ENCODE peak calls at places on chromosomes 3 and 15, in ten cellular contexts. G is H9; C is ascending aorta; K is left ventricle myocardium inferior; P is neural crest cell; H is AG10803; T is CD4-positive, alpha-beta T cell; R is LNCaP clone FGC; A is mammary epithelial cell; D is epithelial cell of esophagus. Q is an unnamed sample.
A peak's percentile ranks its signal among the peaks of the same experiment; 100 is the strongest.

GRCh38 chr15:81940467-81941451 is 105.1 kb downstream of the MEX3B start:
- DNase-seq in P (no peak), D (no peak), C (no peak), T (no peak), G (no peak), K (no peak), H (peak; percentile 67), A (peak; percentile 6), R (no peak), Q (peak; percentile 66)

GRCh38 chr3:116445291-116445841 is at the start of gene LSAMP:
- DNase-seq in R (no peak), H (peak; percentile 23), G (peak; percentile 81), T (no peak), A (no peak), K (no peak), D (no peak), C (no peak), P (peak; percentile 73), Q (peak; percentile 6)

GRCh38 chr3:23923786-23924185 is 6.9 kb downstream of the RPL15 start:
- DNase-seq in G (no peak), H (peak; percentile 36), T (no peak), K (no peak), A (no peak), R (no peak), C (no peak), D (no peak), P (no peak), Q (peak; percentile 85)

GRCh38 chr3:31743690-31744089 is 211.0 kb downstream of the STT3B start:
- DNase-seq in R (peak; percentile 58), G (no peak), K (no peak), P (no peak), H (no peak), D (no peak), A (no peak), C (no peak), T (no peak), Q (peak; percentile 9)

GRCh38 chr3:155946178-155946577 is 75.7 kb downstream of the GMPS start:
- DNase-seq in D (peak; percentile 71), H (peak; percentile 86), P (no peak), T (no peak), R (no peak), A (peak; percentile 59), K (no peak), C (no peak), G (no peak), Q (peak; percentile 95)

GRCh38 chr15:60316961-60317360 is 80.8 kb downstream of the ANXA2 start:
- DNase-seq in A (peak; percentile 91), K (no peak), G (no peak), R (no peak), H (no peak), P (no peak), D (peak; percentile 94), T (no peak), C (no peak), Q (no peak)

GRCh38 chr3:10835406-10835805 is 19.4 kb downstream of the SLC6A11 start:
- DNase-seq in D (no peak), A (no peak), G (peak; percentile 47), H (no peak), R (no peak), P (no peak), C (no peak), T (no peak), K (no peak), Q (no peak)

GRCh38 chr3:123552095-123552714 is 32.6 kb downstream of the HACD2 start:
- DNase-seq in R (no peak), D (peak; percentile 18), K (no peak), C (no peak), A (peak; percentile 19), H (peak; percentile 12), T (no peak), P (no peak), G (no peak), Q (peak; percentile 44)

GRCh38 chr3:99875573-99875924 is 57.9 kb downstream of the CMSS1 start:
- DNase-seq in H (peak; percentile 72), G (no peak), C (no peak), T (no peak), K (no peak), D (peak; percentile 65), A (peak; percentile 47), P (no peak), R (no peak), Q (peak; percentile 79)

GRCh38 chr3:115386347-115386746 is 237.0 kb upstream of the GAP43 start:
- DNase-seq in C (no peak), K (no peak), D (no peak), R (no peak), P (no peak), T (no peak), G (no peak), H (no peak), A (no peak), Q (no peak)

GRCh38 chr3:27279153-27279552 is 90.0 kb downstream of the NEK10 start:
- DNase-seq in C (no peak), K (no peak), R (no peak), G (no peak), A (no peak), H (peak; percentile 34), D (peak; percentile 9), P (no peak), T (no peak), Q (peak; percentile 58)

GRCh38 chr15:66163553-66163952 is 90.0 kb downstream of the MEGF11 start:
- DNase-seq in T (no peak), K (no peak), P (no peak), C (no peak), A (no peak), D (no peak), H (no peak), G (no peak), R (no peak), Q (no peak)

GRCh38 chr3:190051643-190052042 is 69.1 kb downstream of the P3H2 start:
- DNase-seq in D (no peak), C (no peak), A (no peak), R (no peak), P (no peak), T (no peak), G (no peak), H (no peak), K (no peak), Q (no peak)

GRCh38 chr3:158731525-158731924 is 732 bp downstream of the RARRES1 start:
- DNase-seq in K (no peak), H (no peak), R (no peak), P (no peak), G (no peak), T (no peak), A (no peak), C (no peak), D (no peak), Q (no peak)

GRCh38 chr3:10522646-10523303 is 17.4 kb upstream of the ATP2B2 start:
- DNase-seq in K (no peak), G (peak; percentile 12), R (no peak), H (no peak), A (no peak), C (no peak), D (no peak), P (no peak), T (no peak), Q (no peak)

GRCh38 chr15:82568986-82569385 is 28.7 kb upstream of the RPS17 start:
- DNase-seq in P (no peak), D (no peak), G (no peak), T (no peak), A (no peak), H (no peak), C (no peak), K (no peak), R (no peak), Q (no peak)

GRCh38 chr3:36729204-36730056 is 34.9 kb downstream of the DCLK3 start:
- DNase-seq in C (no peak), P (no peak), H (peak; percentile 65), G (no peak), R (peak; percentile 46), D (peak; percentile 66), A (peak; percentile 28), K (no peak), T (no peak), Q (peak; percentile 84)

GRCh38 chr15:66825731-66826130 is 123.7 kb downstream of the SMAD6 start:
- DNase-seq in R (no peak), G (no peak), T (no peak), A (no peak), C (no peak), D (no peak), P (no peak), K (no peak), H (no peak), Q (no peak)

DNA sequence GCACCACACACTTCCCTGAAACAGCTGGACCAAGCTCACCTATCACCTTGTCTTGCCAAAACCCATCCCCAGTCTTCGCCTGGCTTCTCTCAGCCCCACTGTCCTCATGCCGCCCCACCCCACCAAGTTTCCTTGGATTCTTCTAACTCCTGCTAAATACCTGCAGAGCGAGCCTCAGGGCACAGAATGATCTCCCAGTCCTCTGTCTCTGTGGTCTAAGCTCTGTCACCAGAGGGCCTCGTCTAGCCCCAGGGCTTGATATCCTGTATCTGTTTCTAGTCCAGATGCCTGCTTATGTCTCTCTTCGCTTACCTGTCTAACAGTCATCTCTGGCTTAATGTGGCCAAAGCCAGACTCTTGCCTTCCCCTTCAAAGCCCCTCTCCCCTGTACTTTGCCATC is 9.7 kb downstream of the CCDC12 start:
- DNase-seq in P (no peak), D (no peak), T (no peak), K (no peak), G (no peak), R (no peak), A (no peak), H (no peak), C (no peak), Q (no peak)
- TF ChIP-seq CTCF in P (no peak), D (no peak), T (no peak), K (no peak), G (peak; percentile 15), R (peak; percentile 19), A (no peak), H (no peak), C (no peak), Q (no peak)

GRCh38 chr3:126845910-126846309 is 137.0 kb upstream of the PLXNA1 start:
- DNase-seq in K (no peak), G (no peak), D (no peak), A (no peak), R (no peak), C (no peak), T (no peak), H (no peak), P (no peak), Q (no peak)
- TF ChIP-seq CTCF in K (no peak), G (no peak), D (no peak), A (no peak), R (no peak), C (no peak), T (no peak), H (no peak), P (no peak), Q (no peak)

DNA sequence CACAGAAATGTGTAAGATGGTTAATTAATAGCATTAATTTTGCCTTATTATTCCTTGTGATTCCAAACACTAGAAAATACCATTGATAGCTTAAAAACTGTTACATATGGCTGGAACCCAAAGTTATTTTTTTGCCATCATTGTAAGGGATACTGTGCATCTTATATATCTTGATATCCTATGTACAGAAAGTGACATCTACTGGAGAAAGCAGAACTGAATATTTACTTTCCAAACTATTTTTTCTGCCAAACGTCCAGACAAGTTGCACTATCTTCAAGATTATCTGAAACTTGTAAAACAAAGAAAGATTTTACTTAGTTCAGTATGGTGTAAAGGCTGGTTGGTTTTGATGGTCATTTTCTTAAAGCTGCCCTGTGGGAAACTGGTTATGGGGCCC is 33.3 kb upstream of the MEIS2 start:
- DNase-seq in H (peak; percentile 50), P (no peak), A (peak; percentile 9), D (no peak), C (no peak), K (no peak), T (no peak), R (peak; percentile 14), G (no peak), Q (peak; percentile 48)
- TF ChIP-seq CTCF in H (peak; percentile 62), P (peak; percentile 58), A (peak; percentile 12), D (peak; percentile 30), C (no peak), K (peak; percentile 52), T (no peak), R (peak; percentile 44), G (no peak), Q (peak; percentile 32)

GRCh38 chr3:143672396-143673165 is 175.7 kb downstream of the SLC9A9 start:
- DNase-seq in G (no peak), H (no peak), A (no peak), P (no peak), T (no peak), C (no peak), R (no peak), D (no peak), K (no peak), Q (no peak)
- TF ChIP-seq CTCF in G (no peak), H (no peak), A (no peak), P (no peak), T (no peak), C (no peak), R (no peak), D (no peak), K (no peak), Q (no peak)

Q was measured in choroid plexus epithelial cell.